ENCODE peak calls at places on chromosomes 2 and 18, in ten cellular contexts. T, J, I, Q, P, D, M, V, N and X are unnamed samples.

GRCh38 chr2:174259981-174260380 is 11.6 kb upstream of the OLA1 start:
- DNase-seq in V (no peak), P (peak; percentile 78), Q (no peak), M (peak; percentile 66), N (peak; percentile 70), J (no peak), D (no peak), I (no peak), T (no peak), X (no peak)

GRCh38 chr2:226423498-226423960 is 376.1 kb downstream of the IRS1 start:
- DNase-seq in J (no peak), I (peak; percentile 26), D (no peak), M (no peak), V (no peak), T (no peak), N (peak; percentile 70), P (no peak), Q (peak; percentile 33), X (no peak)

GRCh38 chr2:177275671-177276070 is 11.1 kb upstream of the NFE2L2 start:
- DNase-seq in Q (no peak), N (no peak), D (no peak), T (peak; percentile 7), I (no peak), J (no peak), P (no peak), M (no peak), V (no peak), X (no peak)

GRCh38 chr18:10499230-10499629 is 26.6 kb upstream of the NAPG start:
- DNase-seq in M (no peak), T (no peak), Q (no peak), P (no peak), N (no peak), V (no peak), D (no peak), I (no peak), J (no peak), X (no peak)

GRCh38 chr2:120797421-120798289 is 62.0 kb downstream of the GLI2 start:
- DNase-seq in V (no peak), T (peak; percentile 81), P (no peak), M (no peak), Q (no peak), I (no peak), J (no peak), N (peak; percentile 22), D (no peak), X (no peak)

GRCh38 chr2:43267393-43267792 is 41.0 kb upstream of the ZFP36L2 start:
- DNase-seq in P (no peak), V (no peak), T (no peak), J (no peak), N (no peak), Q (no peak), D (no peak), I (no peak), M (no peak), X (no peak)

GRCh38 chr2:173625315-173625714 is 270.6 kb downstream of the CDCA7 start:
- DNase-seq in M (no peak), I (no peak), J (no peak), D (no peak), P (no peak), N (no peak), V (no peak), T (no peak), Q (no peak), X (no peak)

GRCh38 chr2:9710311-9710710 is 79.5 kb upstream of the YWHAQ start:
- DNase-seq in J (no peak), V (no peak), M (no peak), P (no peak), T (no peak), N (peak; percentile 39), Q (peak; percentile 25), D (no peak), I (no peak), X (no peak)

GRCh38 chr2:72013726-72014125 is 133.9 kb downstream of the CYP26B1 start:
- DNase-seq in T (no peak), M (no peak), V (no peak), D (no peak), I (no peak), P (no peak), N (no peak), Q (no peak), J (no peak), X (no peak)